ENCODE peak calls at places on chromosome 15, in four cellular contexts. One of them, this sample, is unnamed.

GRCh38 chr15:38002883-38003477 is 68.5 kb downstream of the TMCO5A start:
- DNase-seq in GM20000: peak
- DNase-seq in right atrium auricular region: no peak
- DNase-seq in tibial nerve: peak
- DNase-seq in this sample: no peak

GRCh38 chr15:23910030-23910429 is 222.9 kb upstream of the NDN start:
- DNase-seq in right atrium auricular region: no peak
- DNase-seq in GM20000: no peak
- DNase-seq in tibial nerve: no peak
- DNase-seq in this sample: no peak

GRCh38 chr15:39127151-39127815 is 453.6 kb upstream of the THBS1 start:
- DNase-seq in GM20000: no peak
- DNase-seq in right atrium auricular region: no peak
- DNase-seq in tibial nerve: no peak
- DNase-seq in this sample: no peak

GRCh38 chr15:26892678-26893077 is 25.8 kb downstream of the GABRA5 start:
- DNase-seq in tibial nerve: no peak
- DNase-seq in right atrium auricular region: no peak
- DNase-seq in GM20000: peak
- DNase-seq in this sample: no peak

GRCh38 chr15:101448336-101448735 is 41.2 kb downstream of the PCSK6 start:
- DNase-seq in GM20000: no peak
- DNase-seq in tibial nerve: no peak
- DNase-seq in right atrium auricular region: no peak
- DNase-seq in this sample: no peak

GRCh38 chr15:38440353-38441129 is 13.4 kb upstream of the FAM98B start:
- DNase-seq in GM20000: peak
- DNase-seq in right atrium auricular region: no peak
- DNase-seq in tibial nerve: peak
- DNase-seq in this sample: no peak

GRCh38 chr15:68001811-68002210 is 52.3 kb upstream of the PIAS1 start:
- DNase-seq in right atrium auricular region: no peak
- DNase-seq in tibial nerve: no peak
- DNase-seq in GM20000: no peak
- DNase-seq in this sample: no peak

GRCh38 chr15:22839046-22839705 is 710 bp downstream of the NIPA2 start:
- DNase-seq in tibial nerve: no peak
- DNase-seq in GM20000: peak
- DNase-seq in right atrium auricular region: no peak
- DNase-seq in this sample: no peak

GRCh38 chr15:85440451-85440850 is 60.0 kb downstream of the AKAP13 start:
- DNase-seq in tibial nerve: no peak
- DNase-seq in GM20000: peak
- DNase-seq in right atrium auricular region: no peak
- DNase-seq in this sample: no peak

GRCh38 chr15:81400640-81401236 is 26.7 kb upstream of the TMC3 start:
- DNase-seq in GM20000: peak
- DNase-seq in tibial nerve: peak
- DNase-seq in right atrium auricular region: no peak
- DNase-seq in this sample: no peak

GRCh38 chr15:89171136-89172072 is 50.0 kb downstream of the RLBP1 start:
- DNase-seq in right atrium auricular region: no peak
- DNase-seq in tibial nerve: peak
- DNase-seq in GM20000: peak
- DNase-seq in this sample: no peak

GRCh38 chr15:33104276-33104675 is 90.2 kb downstream of the FMN1 start:
- DNase-seq in right atrium auricular region: no peak
- DNase-seq in GM20000: no peak
- DNase-seq in tibial nerve: no peak
- DNase-seq in this sample: no peak

GRCh38 chr15:60591491-60592385 is 112.8 kb upstream of the ICE2 start:
- DNase-seq in tibial nerve: peak
- DNase-seq in GM20000: peak
- DNase-seq in right atrium auricular region: no peak
- DNase-seq in this sample: peak

GRCh38 chr15:41917767-41918430 is 24.0 kb upstream of the SPTBN5 start:
- DNase-seq in GM20000: no peak
- DNase-seq in tibial nerve: no peak
- DNase-seq in right atrium auricular region: peak
- DNase-seq in this sample: no peak

GRCh38 chr15:38795471-38796245 is 231.0 kb upstream of the RASGRP1 start:
- DNase-seq in GM20000: no peak
- DNase-seq in tibial nerve: no peak
- DNase-seq in right atrium auricular region: no peak
- DNase-seq in this sample: no peak

GRCh38 chr15:69141286-69141701 is 19.1 kb upstream of the GLCE start:
- DNase-seq in GM20000: no peak
- DNase-seq in tibial nerve: no peak
- DNase-seq in right atrium auricular region: no peak
- DNase-seq in this sample: no peak

GRCh38 chr15:95715116-95715888 is 615.2 kb upstream of the NR2F2 start:
- DNase-seq in right atrium auricular region: no peak
- DNase-seq in GM20000: no peak
- DNase-seq in tibial nerve: no peak
- DNase-seq in this sample: no peak

GRCh38 chr15:57427367-57427821 is 51.1 kb downstream of the CGNL1 start:
- DNase-seq in right atrium auricular region: peak
- DNase-seq in GM20000: no peak
- DNase-seq in tibial nerve: peak
- DNase-seq in this sample: no peak

GRCh38 chr15:96337354-96337990 is 7.0 kb downstream of the NR2F2 start:
- DNase-seq in tibial nerve: peak
- DNase-seq in right atrium auricular region: peak
- DNase-seq in GM20000: no peak
- DNase-seq in this sample: no peak

GRCh38 chr15:89967892-89968291 is 33.2 kb upstream of the ZNF710 start:
- DNase-seq in right atrium auricular region: no peak
- DNase-seq in tibial nerve: no peak
- DNase-seq in GM20000: no peak
- DNase-seq in this sample: no peak

GRCh38 chr15:68113751-68114150 is 59.6 kb downstream of the PIAS1 start:
- DNase-seq in GM20000: no peak
- DNase-seq in right atrium auricular region: no peak
- DNase-seq in tibial nerve: no peak
- DNase-seq in this sample: no peak

GRCh38 chr15:39511000-39511914 is 69.6 kb upstream of the THBS1 start:
- DNase-seq in GM20000: no peak
- DNase-seq in tibial nerve: no peak
- DNase-seq in right atrium auricular region: peak
- DNase-seq in this sample: no peak

GRCh38 chr15:60396560-60396963 is 1.2 kb downstream of the ANXA2 start:
- DNase-seq in tibial nerve: no peak
- DNase-seq in right atrium auricular region: no peak
- DNase-seq in GM20000: no peak
- DNase-seq in this sample: no peak

GRCh38 chr15:97745481-97746071 is 214.9 kb upstream of the ARRDC4 start:
- DNase-seq in GM20000: peak
- DNase-seq in tibial nerve: peak
- DNase-seq in right atrium auricular region: no peak
- DNase-seq in this sample: no peak

GRCh38 chr15:94056314-94056713 is 175.0 kb upstream of the MCTP2 start:
- DNase-seq in GM20000: no peak
- DNase-seq in right atrium auricular region: no peak
- DNase-seq in tibial nerve: no peak
- DNase-seq in this sample: no peak

GRCh38 chr15:38707802-38708671 is 143.4 kb upstream of the RASGRP1 start:
- DNase-seq in tibial nerve: peak
- DNase-seq in GM20000: peak
- DNase-seq in right atrium auricular region: no peak
- DNase-seq in this sample: no peak

GRCh38 chr15:39922450-39923092 is 2.5 kb upstream of the GPR176 start:
- DNase-seq in GM20000: no peak
- DNase-seq in right atrium auricular region: no peak
- DNase-seq in tibial nerve: no peak
- DNase-seq in this sample: no peak

DNA sequence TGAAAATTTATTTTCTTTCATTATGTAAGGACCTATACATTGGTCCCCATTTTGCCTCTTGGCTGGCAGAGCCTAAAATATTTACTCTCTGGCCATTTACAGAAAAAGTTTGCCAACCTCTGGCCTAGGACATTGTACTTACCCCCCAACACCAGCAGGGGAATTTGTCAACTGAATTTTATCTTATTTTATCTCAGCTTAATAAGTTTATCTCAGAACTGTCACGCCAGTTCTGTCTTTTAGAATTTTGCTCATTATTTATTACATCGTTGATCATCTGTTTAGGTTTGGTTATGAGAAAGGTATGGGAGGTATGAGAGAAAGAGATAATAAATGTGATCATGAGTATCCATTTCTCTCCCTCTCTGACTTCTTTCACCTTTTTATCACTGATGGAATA is 38.3 kb downstream of the CHD2 start:
- DNase-seq in GM20000: no peak
- DNase-seq in right atrium auricular region: no peak
- DNase-seq in tibial nerve: no peak
- DNase-seq in this sample: no peak
- TF ChIP-seq CTCF in GM20000: no peak
- TF ChIP-seq CTCF in right atrium auricular region: peak
- TF ChIP-seq CTCF in tibial nerve: no peak
- TF ChIP-seq CTCF in this sample: peak

GRCh38 chr15:48411971-48412591 is 80.9 kb downstream of the DUT start:
- DNase-seq in GM20000: no peak
- DNase-seq in right atrium auricular region: no peak
- DNase-seq in tibial nerve: no peak
- DNase-seq in this sample: no peak
- TF ChIP-seq CTCF in GM20000: no peak
- TF ChIP-seq CTCF in right atrium auricular region: no peak
- TF ChIP-seq CTCF in tibial nerve: no peak
- TF ChIP-seq CTCF in this sample: no peak

GRCh38 chr15:73249499-73249898 is 119.3 kb downstream of the HCN4 start:
- DNase-seq in GM20000: no peak
- DNase-seq in tibial nerve: no peak
- DNase-seq in right atrium auricular region: no peak
- DNase-seq in this sample: no peak
- TF ChIP-seq CTCF in GM20000: no peak
- TF ChIP-seq CTCF in tibial nerve: no peak
- TF ChIP-seq CTCF in right atrium auricular region: no peak
- TF ChIP-seq CTCF in this sample: no peak

DNA sequence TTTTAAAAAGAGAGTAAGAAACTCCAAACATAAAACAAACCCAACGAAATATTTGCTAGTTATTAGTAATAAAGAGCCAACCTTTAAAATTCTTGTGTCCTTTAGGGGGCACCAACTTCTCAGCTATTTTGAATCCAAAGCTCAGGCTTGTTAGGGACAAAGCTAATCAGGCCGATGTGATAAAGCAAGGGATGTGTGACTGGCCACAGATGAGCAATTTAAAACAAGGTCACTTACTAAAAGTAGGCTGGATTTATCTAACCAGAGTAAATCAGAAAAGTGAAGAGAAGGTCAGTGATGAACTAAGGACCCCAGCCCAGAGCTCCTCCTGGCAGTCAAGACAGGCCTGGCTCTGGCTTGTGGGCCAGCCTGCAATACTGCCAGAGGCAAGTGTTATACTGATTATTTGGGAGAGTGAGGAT is 108.5 kb downstream of the CYP19A1 start:
- DNase-seq in GM20000: peak
- DNase-seq in right atrium auricular region: no peak
- DNase-seq in tibial nerve: peak
- DNase-seq in this sample: no peak
- TF ChIP-seq CTCF in GM20000: peak
- TF ChIP-seq CTCF in right atrium auricular region: peak
- TF ChIP-seq CTCF in tibial nerve: no peak
- TF ChIP-seq CTCF in this sample: peak

DNA sequence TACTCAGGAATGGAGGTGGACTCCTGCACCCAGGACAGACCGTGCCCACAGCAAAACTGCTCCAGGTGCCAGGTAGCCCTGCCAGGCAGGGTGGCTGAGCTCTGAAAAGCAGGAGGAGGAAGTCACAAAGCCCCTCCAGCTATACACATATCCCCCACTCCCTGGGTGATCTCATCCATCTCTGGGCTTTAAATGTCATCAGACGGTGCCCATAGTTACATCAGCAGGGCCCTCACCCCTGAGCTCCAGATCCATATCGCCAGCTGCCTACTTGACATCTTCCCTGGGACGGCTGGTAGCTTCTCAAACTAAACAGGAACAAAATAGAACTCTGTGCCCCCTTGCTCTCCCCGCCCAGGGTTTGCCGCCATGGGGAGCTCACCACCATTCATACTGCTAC is 87.7 kb downstream of the MEGF11 start:
- DNase-seq in tibial nerve: no peak
- DNase-seq in right atrium auricular region: no peak
- DNase-seq in GM20000: no peak
- DNase-seq in this sample: no peak
- TF ChIP-seq CTCF in tibial nerve: no peak
- TF ChIP-seq CTCF in right atrium auricular region: no peak
- TF ChIP-seq CTCF in GM20000: no peak
- TF ChIP-seq CTCF in this sample: no peak

This sample was measured in osteocyte.